ENCODE peak calls at places on chromosomes 11 and 22, in six cellular contexts. D is NCI-H1092; W is activated CD8-positive, alpha-beta memory T cell treated with anti-CD3 and anti-CD28 coated beads for 4 hours; G is cardiac muscle cell; A is HFF-Myc; I is HT1080. F is an unnamed sample.

GRCh38 chr11:113001709-113002108 is 40.5 kb downstream of the NCAM1 start:
- DNase-seq in D (peak), W (no peak), G (no peak), A (no peak), I (no peak), F (no peak)

GRCh38 chr22:19106886-19107729 is 15.1 kb downstream of the DGCR2 start:
- DNase-seq in D (no peak), W (no peak), G (no peak), A (no peak), I (no peak), F (no peak)

GRCh38 chr11:107587306-107587979 is 3.5 kb upstream of the ELMOD1 start:
- DNase-seq in D (no peak), W (no peak), G (no peak), A (no peak), I (peak), F (peak)

GRCh38 chr11:26088391-26088790 is 243.5 kb upstream of the ANO3 start:
- DNase-seq in D (no peak), W (no peak), G (no peak), A (no peak), I (no peak), F (no peak)

GRCh38 chr11:924406-925157 is 1.1 kb upstream of the AP2A2 start:
- DNase-seq in D (no peak), W (no peak), G (no peak), A (no peak), I (no peak), F (no peak)

GRCh38 chr11:17578958-17579357 is 31.9 kb downstream of the OTOG start:
- DNase-seq in D (no peak), W (no peak), G (no peak), A (no peak), I (no peak), F (no peak)

GRCh38 chr11:27722117-27722844 is 22.0 kb upstream of the BDNF start:
- DNase-seq in D (no peak), W (no peak), G (peak), A (no peak), I (peak), F (peak)

GRCh38 chr11:59706518-59707285 is 6.9 kb downstream of the OR10V1 start:
- DNase-seq in D (no peak), W (no peak), G (no peak), A (peak), I (peak), F (peak)

GRCh38 chr11:76077575-76078150 is 128.6 kb downstream of the WNT11 start:
- DNase-seq in D (no peak), W (no peak), G (no peak), A (no peak), I (no peak), F (no peak)

GRCh38 chr11:15783619-15784018 is 572.7 kb downstream of the SOX6 start:
- DNase-seq in D (no peak), W (no peak), G (peak), A (no peak), I (no peak), F (peak)

GRCh38 chr11:66316849-66317251 is at the start of gene CD248:
- DNase-seq in D (no peak), W (no peak), G (peak), A (no peak), I (no peak), F (no peak)

GRCh38 chr11:80495116-80495515 is 1054.3 kb upstream of the TENM4 start:
- DNase-seq in D (no peak), W (no peak), G (no peak), A (no peak), I (no peak), F (peak)

GRCh38 chr22:38314140-38314991 is 2.9 kb downstream of the CSNK1E start:
- DNase-seq in D (no peak), W (no peak), G (no peak), A (no peak), I (peak), F (no peak)

GRCh38 chr22:45129703-45130524 is 33.8 kb upstream of the NUP50 start:
- DNase-seq in D (no peak), W (peak), G (no peak), A (no peak), I (no peak), F (peak)

GRCh38 chr11:79383874-79384273 is 57.0 kb downstream of the TENM4 start:
- DNase-seq in D (no peak), W (no peak), G (no peak), A (no peak), I (no peak), F (no peak)

GRCh38 chr11:65382804-65383368 is 440 bp upstream of the SLC25A45 start:
- DNase-seq in D (peak), W (no peak), G (peak), A (no peak), I (no peak), F (no peak)

GRCh38 chr22:20751185-20751851 is 22.6 kb upstream of the SERPIND1 start:
- DNase-seq in D (peak), W (no peak), G (peak), A (no peak), I (no peak), F (no peak)

GRCh38 chr11:16511109-16511806 is 154.9 kb upstream of the SOX6 start:
- DNase-seq in D (no peak), W (no peak), G (no peak), A (peak), I (peak), F (peak)

GRCh38 chr22:44667829-44668189 is 34.2 kb upstream of the PRR5 start:
- DNase-seq in D (no peak), W (peak), G (no peak), A (no peak), I (no peak), F (no peak)

GRCh38 chr22:45201678-45202332 is 38.1 kb downstream of the NUP50 start:
- DNase-seq in D (no peak), W (no peak), G (no peak), A (no peak), I (peak), F (peak)

GRCh38 chr11:35114901-35115687 is 23.9 kb upstream of the CD44 start:
- DNase-seq in D (no peak), W (no peak), G (no peak), A (no peak), I (no peak), F (peak)

GRCh38 chr11:72589802-72590761 is 84.1 kb downstream of the PDE2A start:
- DNase-seq in D (no peak), W (no peak), G (peak), A (no peak), I (peak), F (peak)

GRCh38 chr11:62601114-62601363 is 626 bp downstream of the MTA2 start:
- DNase-seq in D (no peak), W (no peak), G (no peak), A (no peak), I (no peak), F (no peak)

GRCh38 chr11:65036931-65037330 is 4.1 kb upstream of the SAC3D1 start:
- DNase-seq in D (peak), W (no peak), G (no peak), A (no peak), I (no peak), F (no peak)

GRCh38 chr11:128235446-128235845 is 351.9 kb downstream of the ETS1 start:
- DNase-seq in D (no peak), W (no peak), G (peak), A (no peak), I (peak), F (no peak)

GRCh38 chr11:292211-293121 is 3.5 kb downstream of the PGGHG start:
- DNase-seq in D (no peak), W (no peak), G (no peak), A (no peak), I (no peak), F (no peak)

GRCh38 chr11:74871037-74871436 is 77.9 kb downstream of the XRRA1 start:
- DNase-seq in D (no peak), W (no peak), G (no peak), A (no peak), I (no peak), F (no peak)

GRCh38 chr11:122253541-122254317 is 137.7 kb upstream of the BLID start:
- DNase-seq in D (no peak), W (no peak), G (no peak), A (no peak), I (no peak), F (peak)